ENCODE peak calls at places on chromosomes 2 and 18, in nine cellular contexts. N is stimulated activated CD4-positive, alpha-beta T cell treated with anti-CD3 and anti-CD28 coated beads, TNF-alpha, amount 100 ng/mL, for 48 hours; U is stimulated activated naive CD8-positive, alpha-beta T cell treated with anti-CD3 and anti-CD28 coated beads, Interleukin-15, Interleukin-2, amounts not matched to agents 100 U/mL and 50 U/mL, for 24 hours; X is activated effector memory CD4-positive, alpha-beta T cell treated with anti-CD3 and anti-CD28 coated beads, Interleukin-2, amount 50 U/mL, for 16 hours; I is stimulated activated CD8-positive, alpha-beta memory T cell treated with anti-CD3 and anti-CD28 coated beads, Interleukin-15, amount 100 ng/mL, for 1 hour; Z is SJSA1; K is HTR-8/SVneo; J is epithelial cell of prostate; L is adipocyte. Y is an unnamed sample.

GRCh38 chr2:70620020-70620419 is 66.4 kb upstream of the TGFA start:
- DNase-seq in X (no peak), L (no peak), N (no peak), Z (no peak), K (no peak), I (no peak), U (no peak), J (no peak), Y (no peak)

GRCh38 chr2:241088791-241089732 is 13.0 kb downstream of the MTERF4 start:
- DNase-seq in J (no peak), L (no peak), X (no peak), K (no peak), N (no peak), I (no peak), Z (no peak), U (peak), Y (no peak)

GRCh38 chr2:147884796-147885195 is 40.0 kb downstream of the ACVR2A start:
- DNase-seq in Z (no peak), L (peak), I (no peak), N (no peak), X (no peak), J (no peak), K (no peak), U (no peak), Y (no peak)

GRCh38 chr2:218322756-218323525 is 30.6 kb upstream of the TMBIM1 start:
- DNase-seq in L (peak), N (no peak), Z (peak), X (peak), J (no peak), K (peak), U (peak), I (no peak), Y (peak)

GRCh38 chr18:45328762-45329161 is 286.5 kb upstream of the SLC14A2 start:
- DNase-seq in U (no peak), K (no peak), J (no peak), I (no peak), L (peak), N (no peak), Z (no peak), X (no peak), Y (no peak)

GRCh38 chr18:8806105-8806797 is 100.9 kb downstream of the MTCL1 start:
- DNase-seq in K (no peak), L (no peak), J (no peak), X (no peak), U (no peak), I (no peak), N (no peak), Z (no peak), Y (no peak)

GRCh38 chr18:39946623-39947061 is 2008.4 kb upstream of the PIK3C3 start:
- DNase-seq in N (no peak), K (peak), J (peak), L (peak), X (no peak), Z (no peak), I (no peak), U (no peak), Y (no peak)

GRCh38 chr2:158131483-158131912 is 29.8 kb downstream of the UPP2 start:
- DNase-seq in L (no peak), I (no peak), N (no peak), K (no peak), J (no peak), U (no peak), Z (no peak), X (no peak), Y (no peak)

GRCh38 chr2:69531186-69531585 is 94.0 kb upstream of the NFU1 start:
- DNase-seq in N (no peak), L (no peak), X (no peak), J (no peak), I (no peak), Z (no peak), K (no peak), U (no peak), Y (no peak)

GRCh38 chr18:24731981-24732380 is 271.5 kb downstream of the HRH4 start:
- DNase-seq in Z (no peak), U (no peak), L (no peak), I (no peak), J (no peak), X (no peak), N (no peak), K (no peak), Y (peak)

GRCh38 chr18:11387880-11388279 is 221.5 kb upstream of the SLC35G4 start:
- DNase-seq in L (no peak), N (no peak), U (peak), I (no peak), J (no peak), K (peak), X (no peak), Z (peak), Y (peak)

GRCh38 chr2:19140463-19141208 is 217.8 kb downstream of the OSR1 start:
- DNase-seq in J (peak), I (no peak), Z (peak), X (no peak), N (no peak), L (peak), U (no peak), K (peak), Y (no peak)

GRCh38 chr2:96114903-96115581 is 1.3 kb downstream of the ADRA2B start:
- DNase-seq in X (peak), U (no peak), I (no peak), K (no peak), N (no peak), Z (no peak), J (no peak), L (no peak), Y (no peak)

GRCh38 chr2:189147361-189147760 is 32.2 kb downstream of the COL5A2 start:
- DNase-seq in I (no peak), N (no peak), U (no peak), Z (no peak), L (no peak), X (no peak), K (no peak), J (peak), Y (no peak)

Y was measured in neural progenitor cell.